ENCODE peak calls at places on chromosomes 12 and 14, in nine cellular contexts. Q, J, F, B, U, V, L, X and M are unnamed samples.

GRCh38 chr12:112524676-112525425 is 106.1 kb downstream of the PTPN11 start:
- DNase-seq in B (no peak), Q (no peak), L (no peak), F (peak), V (no peak), X (no peak), J (no peak), U (peak), M (no peak)

GRCh38 chr12:4280351-4281163 is 7.0 kb downstream of the CCND2 start:
- DNase-seq in B (no peak), X (no peak), J (no peak), U (no peak), F (no peak), V (no peak), L (peak), Q (peak), M (no peak)

GRCh38 chr14:81801921-81802320 is 268.3 kb upstream of the SEL1L start:
- DNase-seq in Q (no peak), X (no peak), L (no peak), U (no peak), V (no peak), F (no peak), B (no peak), J (no peak), M (no peak)

GRCh38 chr12:30000401-30000800 is 216.7 kb upstream of the TMTC1 start:
- DNase-seq in F (no peak), V (no peak), J (no peak), L (no peak), U (no peak), Q (no peak), X (no peak), B (no peak), M (no peak)

GRCh38 chr14:101066826-101067508 is 163.4 kb upstream of the RTL1 start:
- DNase-seq in B (no peak), U (no peak), L (no peak), X (no peak), F (no peak), J (no peak), V (peak), Q (peak), M (no peak)

GRCh38 chr12:117671734-117672133 is 297.1 kb downstream of the KSR2 start:
- DNase-seq in L (peak), F (no peak), Q (peak), J (peak), B (no peak), U (peak), X (peak), V (no peak), M (no peak)

GRCh38 chr12:96117460-96117859 is 76.7 kb upstream of the ELK3 start:
- DNase-seq in L (no peak), X (no peak), U (no peak), J (no peak), B (no peak), V (no peak), F (no peak), Q (no peak), M (no peak)

GRCh38 chr12:3417937-3418336 is 73.1 kb upstream of the PRMT8 start:
- DNase-seq in L (no peak), Q (peak), F (no peak), U (no peak), B (no peak), X (no peak), V (no peak), J (no peak), M (no peak)

GRCh38 chr14:94173885-94174621 is at the start of gene PPP4R4:
- DNase-seq in X (peak), B (peak), J (peak), U (peak), F (peak), L (peak), Q (peak), V (peak), M (no peak)

GRCh38 chr14:81314443-81315175 is 85.5 kb downstream of the STON2 start:
- DNase-seq in J (no peak), F (no peak), V (no peak), L (no peak), Q (no peak), X (no peak), U (no peak), B (no peak), M (no peak)

GRCh38 chr12:25496098-25496587 is 56.9 kb downstream of the LMNTD1 start:
- DNase-seq in J (no peak), F (no peak), L (no peak), Q (no peak), U (no peak), X (no peak), B (no peak), V (no peak), M (no peak)

GRCh38 chr12:48813464-48814312 is 4.6 kb upstream of the CACNB3 start:
- DNase-seq in Q (no peak), J (no peak), V (no peak), B (no peak), U (no peak), L (no peak), X (no peak), F (no peak), M (no peak)

GRCh38 chr14:25607095-25607657 is 557.2 kb upstream of the STXBP6 start:
- DNase-seq in B (no peak), V (no peak), L (no peak), J (no peak), F (no peak), U (no peak), Q (no peak), X (no peak), M (no peak)

GRCh38 chr14:77051101-77051500 is 22.6 kb upstream of the IRF2BPL start:
- DNase-seq in F (no peak), X (no peak), Q (peak), J (no peak), U (no peak), V (no peak), B (no peak), L (no peak), M (no peak)

GRCh38 chr12:83759906-83760305 is 1073.2 kb downstream of the TMTC2 start:
- DNase-seq in X (no peak), U (no peak), L (no peak), J (no peak), V (no peak), Q (no peak), B (no peak), F (no peak), M (no peak)

GRCh38 chr12:50619610-50619958 is 114.8 kb downstream of the DIP2B start:
- DNase-seq in V (no peak), J (no peak), U (no peak), F (no peak), X (no peak), B (no peak), Q (no peak), L (no peak), M (no peak)

GRCh38 chr12:130665753-130666152 is 50.3 kb downstream of the RIMBP2 start:
- DNase-seq in J (no peak), U (no peak), B (no peak), X (no peak), L (no peak), Q (no peak), F (no peak), V (no peak), M (no peak)

GRCh38 chr12:130286041-130286440 is 51.6 kb upstream of the PIWIL1 start:
- DNase-seq in J (no peak), B (no peak), X (peak), V (no peak), F (no peak), L (peak), U (no peak), Q (no peak), M (no peak)

GRCh38 chr14:19775587-19775986 is 2.3 kb downstream of the OR4M1 start:
- DNase-seq in U (no peak), L (no peak), J (no peak), F (no peak), X (no peak), Q (no peak), B (no peak), V (no peak), M (no peak)

GRCh38 chr12:24948816-24949722 is at the start of gene BCAT1:
- DNase-seq in L (peak), B (peak), U (no peak), J (peak), F (peak), X (peak), V (peak), Q (peak), M (peak)

GRCh38 chr12:101920906-101921305 is 43.5 kb downstream of the DRAM1 start:
- DNase-seq in Q (no peak), L (no peak), V (no peak), B (no peak), F (no peak), J (no peak), U (no peak), X (no peak), M (no peak)

GRCh38 chr14:35973770-35974169 is 147.6 kb downstream of the BRMS1L start:
- DNase-seq in B (no peak), L (no peak), Q (no peak), X (no peak), U (no peak), F (no peak), V (no peak), J (no peak), M (no peak)

GRCh38 chr14:69441948-69442347 is 42.6 kb upstream of the PLEKHD1 start:
- DNase-seq in L (no peak), B (no peak), U (no peak), F (no peak), V (no peak), X (peak), Q (no peak), J (no peak), M (no peak)

GRCh38 chr12:115597157-115597712 is 680.3 kb downstream of the MED13L start:
- DNase-seq in F (no peak), V (no peak), L (no peak), J (no peak), B (no peak), Q (no peak), X (no peak), U (no peak), M (no peak)

GRCh38 chr12:98074286-98074685 is 441.1 kb upstream of the TMPO start:
- DNase-seq in F (no peak), V (no peak), Q (no peak), U (no peak), J (no peak), X (no peak), L (no peak), B (no peak), M (no peak)

GRCh38 chr12:126454581-126454980 is 1389.3 kb downstream of the AACS start:
- DNase-seq in X (no peak), B (no peak), V (no peak), L (no peak), J (no peak), F (no peak), Q (peak), U (no peak), M (no peak)

GRCh38 chr14:92783813-92784431 is 10.2 kb upstream of the GOLGA5 start:
- DNase-seq in U (peak), F (peak), B (peak), V (no peak), Q (peak), J (peak), L (peak), X (peak), M (no peak)

GRCh38 chr12:65875635-65876034 is 51.4 kb downstream of the HMGA2 start:
- DNase-seq in J (no peak), X (no peak), V (no peak), U (no peak), F (peak), B (no peak), Q (no peak), L (no peak), M (no peak)